ENCODE peak calls at places on chromosomes 11 and 22, in four cellular contexts. O is body of pancreas; C is effector memory CD4-positive, alpha-beta T cell; J is thoracic aorta. I is an unnamed sample.
A peak's percentile ranks its signal among the peaks of the same experiment; 100 is the strongest.

GRCh38 chr11:3155216-3155615 is 9.9 kb downstream of the OSBPL5 start:
- DNase-seq in O (no peak), C (no peak), J (no peak), I (no peak)

GRCh38 chr11:66015094-66015881 is 3.5 kb downstream of the CST6 start:
- DNase-seq in O (no peak), C (no peak), J (peak; percentile 83), I (no peak)

GRCh38 chr11:120413480-120413879 is 77.3 kb downstream of the ARHGEF12 start:
- DNase-seq in O (no peak), C (no peak), J (no peak), I (no peak)

GRCh38 chr11:33273656-33274055 is 16.5 kb downstream of the HIPK3 start:
- DNase-seq in O (no peak), C (no peak), J (no peak), I (no peak)

GRCh38 chr11:60777572-60777971 is 7.6 kb upstream of the MS4A10 start:
- DNase-seq in O (peak; percentile 31), C (no peak), J (no peak), I (no peak)

GRCh38 chr22:36201630-36202312 is at the start of gene APOL4:
- DNase-seq in O (peak; percentile 68), C (no peak), J (peak; percentile 15), I (peak; percentile 75)

GRCh38 chr11:12091957-12092558 is 18.3 kb upstream of the MICAL2 start:
- DNase-seq in O (no peak), C (no peak), J (no peak), I (peak; percentile 73)

GRCh38 chr22:23565288-23565941 is 14.7 kb downstream of the IGLL1 start:
- DNase-seq in O (no peak), C (no peak), J (no peak), I (no peak)

GRCh38 chr11:102437026-102437425 is 15.5 kb downstream of the TMEM123 start:
- DNase-seq in O (no peak), C (no peak), J (no peak), I (no peak)

GRCh38 chr11:73257342-73258103 is 14.6 kb upstream of the P2RY6 start:
- DNase-seq in O (no peak), C (no peak), J (peak; percentile 61), I (peak; percentile 44)

GRCh38 chr11:3905080-3905953 is 49.9 kb downstream of the STIM1 start:
- DNase-seq in O (peak; percentile 54), C (peak; percentile 43), J (no peak), I (no peak)

GRCh38 chr22:33467718-33468117 is 409.5 kb upstream of the SYN3 start:
- DNase-seq in O (no peak), C (no peak), J (no peak), I (no peak)

GRCh38 chr22:39519681-39520053 is 695 bp upstream of the ATF4 start:
- DNase-seq in O (peak; percentile 64), C (no peak), J (no peak), I (peak; percentile 73)

GRCh38 chr11:94507485-94507884 is 4.8 kb upstream of the C11orf97 start:
- DNase-seq in O (no peak), C (no peak), J (no peak), I (no peak)

GRCh38 chr11:1906623-1907423 is 12.7 kb upstream of the TNNT3 start:
- DNase-seq in O (no peak), C (no peak), J (no peak), I (no peak)

GRCh38 chr11:1906146-1906545 is 13.4 kb upstream of the TNNT3 start:
- DNase-seq in O (no peak), C (no peak), J (no peak), I (no peak)

GRCh38 chr11:1908579-1908978 is 10.9 kb upstream of the TNNT3 start:
- DNase-seq in O (no peak), C (no peak), J (no peak), I (no peak)

GRCh38 chr11:1909524-1909923 is 10.0 kb upstream of the TNNT3 start:
- DNase-seq in O (no peak), C (no peak), J (no peak), I (no peak)

GRCh38 chr11:1907955-1908354 is 11.5 kb upstream of the TNNT3 start:
- DNase-seq in O (no peak), C (no peak), J (no peak), I (no peak)
- H3K27ac ChIP-seq in O (no peak overlapping the region), C (no peak overlapping the region), J (peak overlapping the region; percentile 11), I (peak overlapping the region; percentile 70)

GRCh38 chr11:70079691-70080090 is 1.6 kb downstream of the ANO1 start:
- DNase-seq in O (no peak), C (no peak), J (no peak), I (no peak)

GRCh38 chr11:70077411-70078094 is 564 bp upstream of the ANO1 start:
- DNase-seq in O (no peak), C (no peak), J (no peak), I (no peak)

GRCh38 chr11:70076461-70076931 is 1.6 kb upstream of the ANO1 start:
- DNase-seq in O (no peak), C (no peak), J (no peak), I (no peak)

GRCh38 chr11:70078796-70079616 is 889 bp downstream of the ANO1 start:
- DNase-seq in O (no peak), C (no peak), J (no peak), I (no peak)

GRCh38 chr11:70078095-70078795 is at the start of gene ANO1:
- DNase-seq in O (no peak), C (no peak), J (no peak), I (peak; percentile 28)
- H3K27ac ChIP-seq in O (no peak within 1 kb of the TSS), C (no peak within 1 kb of the TSS), J (peak within 1 kb of the TSS; percentile 89), I (no peak within 1 kb of the TSS)

GRCh38 chr22:37804502-37804885 is 3.2 kb upstream of the GCAT start:
- DNase-seq in O (no peak), C (no peak), J (no peak), I (no peak)
- H3K27ac ChIP-seq in O (peak overlapping the region; percentile 92), C (no peak overlapping the region), J (peak overlapping the region; percentile 78), I (peak overlapping the region; percentile 83)

GRCh38 chr11:108780119-108780518 is 115.2 kb downstream of the DDX10 start:
- DNase-seq in O (no peak), C (no peak), J (no peak), I (no peak)
- H3K27ac ChIP-seq in O (no peak overlapping the region), C (no peak overlapping the region), J (no peak overlapping the region), I (no peak overlapping the region)

DNA sequence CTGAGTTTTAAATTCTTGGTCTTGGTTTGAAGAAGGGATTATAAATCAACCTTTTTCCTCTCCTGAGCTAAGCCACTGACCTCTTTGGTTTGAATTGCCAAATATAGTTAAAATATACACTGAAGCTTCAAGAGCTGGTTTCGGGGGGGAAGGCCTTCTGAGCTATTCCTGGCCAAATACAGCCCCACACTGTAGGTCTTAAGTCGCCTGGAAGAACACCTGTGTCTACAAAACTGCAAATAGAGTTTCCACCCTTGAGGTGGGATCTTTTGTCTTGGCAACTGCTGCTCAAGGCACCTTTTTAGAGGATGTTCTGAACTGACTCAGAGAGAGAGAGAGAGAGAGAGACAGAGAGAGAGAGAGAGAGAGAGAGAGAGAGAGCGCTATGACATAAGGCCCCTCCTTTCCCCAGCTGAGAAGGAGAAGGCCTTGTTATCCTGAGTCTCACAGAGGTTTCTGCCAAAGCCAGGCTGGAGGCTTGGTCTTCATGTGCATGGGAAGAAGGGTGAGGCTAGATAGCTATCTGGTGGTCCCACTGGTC is 5.5 kb downstream of the ADM start:
- DNase-seq in O (no peak), C (no peak), J (no peak), I (no peak)
- H3K27ac ChIP-seq in O (no peak overlapping the region), C (no peak overlapping the region), J (no peak overlapping the region), I (no peak overlapping the region)

GRCh38 chr22:29674121-29674520 is 45.7 kb upstream of the CABP7 start:
- DNase-seq in O (no peak), C (no peak), J (no peak), I (no peak)
- H3K27ac ChIP-seq in O (no peak overlapping the region), C (no peak overlapping the region), J (no peak overlapping the region), I (no peak overlapping the region)

DNA sequence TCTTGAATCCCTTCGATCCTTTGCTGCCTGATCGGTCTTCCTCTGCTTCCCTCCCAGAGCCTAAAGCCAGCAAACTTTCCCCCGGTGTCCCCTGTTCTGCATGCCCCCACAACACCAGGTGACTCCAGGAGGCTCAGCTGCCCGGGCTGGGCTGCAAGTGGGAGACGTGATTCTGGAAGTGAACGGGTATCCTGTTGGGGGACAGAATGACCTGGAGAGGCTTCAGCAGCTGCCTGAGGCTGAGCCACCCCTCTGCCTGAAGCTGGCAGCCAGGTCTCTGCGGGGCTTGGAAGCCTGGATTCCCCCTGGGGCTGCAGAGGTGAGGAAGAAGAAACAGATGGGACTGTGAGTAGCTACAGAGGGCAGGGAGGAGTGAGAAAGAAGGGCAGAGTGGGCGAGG is 3.6 kb downstream of the NHERF4 start:
- DNase-seq in O (no peak), C (no peak), J (no peak), I (no peak)
- H3K27ac ChIP-seq in O (no peak overlapping the region), C (no peak overlapping the region), J (no peak overlapping the region), I (no peak overlapping the region)

GRCh38 chr11:59144579-59145345 is 2.1 kb downstream of the FAM111A start:
- DNase-seq in O (peak; percentile 88), C (peak; percentile 53), J (peak; percentile 33), I (peak; percentile 86)
- H3K27ac ChIP-seq in O (peak overlapping the region; percentile 93), C (peak overlapping the region; percentile 91), J (peak overlapping the region; percentile 90), I (peak overlapping the region; percentile 93)

GRCh38 chr11:112877561-112877960 is 83.7 kb upstream of the NCAM1 start:
- DNase-seq in O (no peak), C (no peak), J (no peak), I (no peak)
- H3K27ac ChIP-seq in O (no peak overlapping the region), C (no peak overlapping the region), J (no peak overlapping the region), I (no peak overlapping the region)

I was measured in testis.